ENCODE peak calls at places on chromosomes 11 and 22, in six cellular contexts. K is HCT116, I is H1, M is HepG2, R is SK-N-SH, P is K562. X is an unnamed sample.

GRCh38 chr22:23184100-23184763 is 3.9 kb downstream of the BCR start:
- DNase-seq in K (no peak), I (no peak), M (no peak), R (no peak), P (no peak), X (no peak)

GRCh38 chr11:122853971-122854446 is 15.7 kb downstream of the CRTAM start:
- DNase-seq in K (peak), I (peak), M (peak), R (peak), P (peak), X (peak)

GRCh38 chr22:19430890-19431541 is 517 bp downstream of the HIRA start:
- DNase-seq in K (no peak), I (peak), M (peak), R (peak), P (no peak), X (no peak)

GRCh38 chr11:66124564-66124963 is 54.5 kb downstream of the PACS1 start:
- DNase-seq in K (no peak), I (no peak), M (no peak), R (no peak), P (no peak), X (no peak)

GRCh38 chr11:72875736-72876135 is 61.5 kb downstream of the ATG16L2 start:
- DNase-seq in K (no peak), I (no peak), M (no peak), R (no peak), P (no peak), X (no peak)

GRCh38 chr11:102810943-102811528 is 13.1 kb upstream of the MMP1 start:
- DNase-seq in K (no peak), I (no peak), M (peak), R (peak), P (no peak), X (peak)

GRCh38 chr11:134644489-134645456 is 232.7 kb upstream of the B3GAT1 start:
- DNase-seq in K (no peak), I (peak), M (no peak), R (no peak), P (no peak), X (peak)

GRCh38 chr22:32858957-32859356 is 57.5 kb downstream of the TIMP3 start:
- DNase-seq in K (no peak), I (no peak), M (no peak), R (peak), P (no peak), X (no peak)

GRCh38 chr11:36077886-36078685 is 134.2 kb downstream of the LDLRAD3 start:
- DNase-seq in K (no peak), I (no peak), M (no peak), R (no peak), P (no peak), X (no peak)

GRCh38 chr11:32830413-32830738 is 649 bp downstream of the PRRG4 start:
- DNase-seq in K (no peak), I (no peak), M (peak), R (no peak), P (no peak), X (peak)

GRCh38 chr11:79510948-79511347 is 70.1 kb upstream of the TENM4 start:
- DNase-seq in K (no peak), I (no peak), M (no peak), R (peak), P (no peak), X (no peak)

GRCh38 chr22:21710156-21710555 is 25.4 kb downstream of the YPEL1 start:
- DNase-seq in K (no peak), I (no peak), M (no peak), R (no peak), P (no peak), X (no peak)

GRCh38 chr22:50699001-50699753 is 26.6 kb downstream of the SHANK3 start:
- DNase-seq in K (no peak), I (no peak), M (no peak), R (no peak), P (no peak), X (no peak)

GRCh38 chr11:7186190-7186589 is 65.5 kb upstream of the SYT9 start:
- DNase-seq in K (no peak), I (no peak), M (no peak), R (no peak), P (no peak), X (no peak)

GRCh38 chr22:38069372-38070249 is 12.4 kb downstream of the PICK1 start:
- DNase-seq in K (no peak), I (no peak), M (no peak), R (peak), P (peak), X (no peak)

GRCh38 chr22:46613606-46613997 is 6.6 kb upstream of the GRAMD4 start:
- DNase-seq in K (no peak), I (no peak), M (no peak), R (no peak), P (no peak), X (no peak)

GRCh38 chr22:18991828-18992442 is 55.8 kb upstream of the PRODH start:
- DNase-seq in K (no peak), I (peak), M (no peak), R (no peak), P (no peak), X (no peak)

GRCh38 chr11:36411202-36411640 is 98.9 kb downstream of the TRAF6 start:
- DNase-seq in K (no peak), I (no peak), M (no peak), R (no peak), P (no peak), X (no peak)

GRCh38 chr22:46881373-46882118 is 119.1 kb downstream of the TBC1D22A start:
- DNase-seq in K (no peak), I (no peak), M (no peak), R (no peak), P (no peak), X (no peak)

GRCh38 chr11:23212829-23213228 is 352.6 kb upstream of the CCDC179 start:
- DNase-seq in K (no peak), I (no peak), M (no peak), R (no peak), P (no peak), X (no peak)

DNA sequence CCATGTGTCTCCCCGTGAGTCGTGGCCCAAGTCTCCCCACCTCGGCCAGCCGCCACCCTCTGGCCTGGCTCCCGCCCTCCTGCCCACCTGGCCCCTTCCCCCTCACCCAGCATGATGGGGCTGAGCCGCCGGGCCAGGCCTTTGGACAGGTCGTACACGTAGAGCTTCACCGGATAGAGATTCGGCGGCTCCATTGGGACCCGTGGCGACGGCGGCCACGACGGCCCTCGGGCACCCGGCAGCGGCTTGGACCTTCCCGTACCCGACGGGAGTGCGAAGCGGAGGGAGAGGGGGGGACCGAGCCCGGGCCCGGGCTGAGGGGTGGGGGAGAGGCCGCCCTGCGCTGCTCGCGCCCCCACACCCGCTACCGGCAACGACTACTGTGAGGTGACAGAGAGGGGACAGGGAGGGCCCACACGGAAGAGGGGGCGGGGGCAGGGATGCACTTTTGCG is at the start of gene DESI1:
- DNase-seq in K (no peak), I (no peak), M (peak), R (no peak), P (no peak), X (peak)
- TF ChIP-seq JUND in K (no peak), I (no peak), M (no peak), R (no peak), P (no peak), X (no peak)

GRCh38 chr22:49419661-49420060 is 408.0 kb downstream of the BRD1 start:
- DNase-seq in K (no peak), I (no peak), M (no peak), R (no peak), P (no peak), X (no peak)
- TF ChIP-seq JUND in K (no peak), I (no peak), M (no peak), R (no peak), P (no peak), X (no peak)

GRCh38 chr11:86596861-86597632 is 75.4 kb downstream of the ME3 start:
- DNase-seq in K (no peak), I (no peak), M (no peak), R (no peak), P (no peak), X (no peak)
- TF ChIP-seq JUND in K (no peak), I (no peak), M (no peak), R (no peak), P (no peak), X (no peak)

GRCh38 chr11:57444362-57445074 is 15.8 kb upstream of the RTN4RL2 start:
- DNase-seq in K (no peak), I (no peak), M (no peak), R (no peak), P (no peak), X (no peak)
- TF ChIP-seq JUND in K (no peak), I (no peak), M (no peak), R (no peak), P (peak), X (no peak)

DNA sequence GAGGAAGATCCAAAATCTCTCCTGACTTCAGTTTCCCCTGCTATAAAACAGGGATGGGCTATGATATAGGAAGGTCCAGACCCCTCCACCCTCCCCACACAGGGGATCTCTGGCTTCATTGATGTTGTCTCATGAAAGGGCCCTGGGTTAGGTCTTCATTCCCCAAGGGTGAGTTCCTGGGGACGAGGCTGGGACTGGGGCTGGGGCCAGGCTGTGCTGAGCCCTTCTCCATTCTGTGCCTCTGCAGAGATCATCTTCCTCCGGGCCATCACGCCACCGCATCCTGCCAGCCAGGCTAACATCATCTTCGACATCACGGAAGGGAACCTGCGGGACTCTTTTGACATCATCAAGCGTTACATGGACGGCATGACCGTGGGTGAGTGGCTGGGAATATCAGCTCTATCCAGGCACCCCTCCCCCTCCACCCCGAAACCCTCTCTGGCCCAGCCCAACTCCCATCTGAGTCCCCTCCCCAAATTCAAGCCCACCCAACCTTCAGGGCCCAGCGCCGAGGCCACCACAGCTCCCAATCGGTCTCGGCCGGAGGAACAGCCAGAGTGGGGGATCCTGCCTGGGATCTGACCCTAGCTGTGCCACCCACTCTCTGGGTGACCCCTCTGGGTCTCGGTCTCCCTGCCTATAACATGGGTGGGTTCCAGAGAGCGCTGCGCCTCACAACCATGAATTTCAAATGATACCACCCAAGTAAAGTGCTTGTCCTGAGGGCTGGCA is 74.2 kb downstream of the FBLN1 start:
- DNase-seq in K (no peak), I (no peak), M (no peak), R (no peak), P (no peak), X (no peak)
- TF ChIP-seq JUND in K (no peak), I (no peak), M (no peak), R (no peak), P (no peak), X (no peak)

DNA sequence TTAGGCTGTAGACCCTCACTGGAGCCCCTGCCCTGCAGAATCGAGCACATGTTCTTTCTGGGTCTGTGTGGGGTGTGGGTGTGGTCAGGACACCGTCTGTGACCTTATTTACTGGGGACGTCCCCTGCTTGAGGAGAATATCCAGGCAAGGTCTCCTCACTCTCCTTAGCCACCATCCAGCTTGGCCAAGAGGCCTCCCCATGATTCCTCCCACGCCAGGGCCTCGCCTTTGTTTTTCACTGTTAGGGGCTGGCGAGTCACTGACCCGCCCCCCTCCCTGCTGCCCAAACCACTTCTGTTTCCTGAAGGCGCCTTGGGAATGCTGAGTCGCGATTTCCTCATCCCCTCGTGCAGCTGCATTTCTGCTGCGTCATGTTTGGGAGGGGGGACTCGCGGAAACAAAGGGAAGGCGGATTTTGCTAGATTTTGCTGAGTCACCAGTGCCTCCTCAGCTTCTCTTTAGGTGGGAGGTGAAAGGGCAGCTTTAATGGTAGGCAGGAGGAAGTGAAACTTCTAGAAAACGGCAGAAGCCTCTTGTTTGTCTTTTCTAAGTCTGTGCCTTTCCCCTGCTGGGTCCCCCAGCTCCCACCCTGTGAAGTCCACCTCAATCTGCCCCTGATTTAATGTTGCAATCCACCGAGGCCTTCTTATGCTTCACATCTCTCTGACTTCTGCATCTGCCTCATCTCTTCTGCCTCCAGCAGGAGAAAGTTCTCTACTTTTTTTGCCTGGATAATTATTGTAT is 4.0 kb upstream of the HMOX1 start:
- DNase-seq in K (peak), I (peak), M (peak), R (no peak), P (peak), X (peak)
- TF ChIP-seq JUND in K (peak), I (peak), M (no peak), R (no peak), P (peak), X (no peak)

GRCh38 chr11:95147364-95147905 is 57.8 kb downstream of the ENDOD1 start:
- DNase-seq in K (peak), I (no peak), M (peak), R (peak), P (peak), X (no peak)
- TF ChIP-seq JUND in K (peak), I (no peak), M (no peak), R (peak), P (peak), X (no peak)

X was measured in T47D.